ENCODE peak calls at places on chromosomes 2 and 18, in eight cellular contexts. One of them, this sample, is unnamed.

GRCh38 chr18:36850527-36851201 is 21.7 kb downstream of the KIAA1328 start:
- DNase-seq in A673: peak; percentile 23
- DNase-seq in SJSA1: no peak
- DNase-seq in IMR-90: peak; percentile 96
- DNase-seq in fibroblast of lung: peak; percentile 96
- DNase-seq in neural progenitor cell: no peak
- DNase-seq in CD8-positive, alpha-beta memory T cell: no peak
- DNase-seq in heart left ventricle: no peak
- DNase-seq in this sample: no peak

GRCh38 chr2:55810621-55811020 is 113.0 kb downstream of the EFEMP1 start:
- DNase-seq in A673: no peak
- DNase-seq in SJSA1: no peak
- DNase-seq in IMR-90: no peak
- DNase-seq in fibroblast of lung: peak; percentile 25
- DNase-seq in neural progenitor cell: no peak
- DNase-seq in CD8-positive, alpha-beta memory T cell: no peak
- DNase-seq in heart left ventricle: no peak
- DNase-seq in this sample: no peak

GRCh38 chr18:11258014-11258413 is 108.6 kb upstream of the PIEZO2 start:
- DNase-seq in A673: no peak
- DNase-seq in SJSA1: no peak
- DNase-seq in IMR-90: no peak
- DNase-seq in fibroblast of lung: no peak
- DNase-seq in neural progenitor cell: no peak
- DNase-seq in CD8-positive, alpha-beta memory T cell: no peak
- DNase-seq in heart left ventricle: no peak
- DNase-seq in this sample: no peak

GRCh38 chr2:205650450-205650849 is 31.9 kb upstream of the NRP2 start:
- DNase-seq in A673: no peak
- DNase-seq in SJSA1: peak; percentile 88
- DNase-seq in IMR-90: peak; percentile 61
- DNase-seq in fibroblast of lung: peak; percentile 72
- DNase-seq in neural progenitor cell: peak; percentile 66
- DNase-seq in CD8-positive, alpha-beta memory T cell: no peak
- DNase-seq in heart left ventricle: no peak
- DNase-seq in this sample: no peak

GRCh38 chr2:152694161-152694661 is 23.1 kb downstream of the PRPF40A start:
- DNase-seq in A673: no peak
- DNase-seq in SJSA1: peak; percentile 70
- DNase-seq in IMR-90: peak; percentile 82
- DNase-seq in fibroblast of lung: peak; percentile 90
- DNase-seq in neural progenitor cell: no peak
- DNase-seq in CD8-positive, alpha-beta memory T cell: peak; percentile 7
- DNase-seq in heart left ventricle: no peak
- DNase-seq in this sample: peak; percentile 41

GRCh38 chr2:29059612-29060011 is 14.7 kb downstream of the PCARE start:
- DNase-seq in A673: no peak
- DNase-seq in SJSA1: no peak
- DNase-seq in IMR-90: no peak
- DNase-seq in fibroblast of lung: no peak
- DNase-seq in neural progenitor cell: no peak
- DNase-seq in CD8-positive, alpha-beta memory T cell: no peak
- DNase-seq in heart left ventricle: no peak
- DNase-seq in this sample: no peak

GRCh38 chr2:79833235-79833878 is 320.5 kb downstream of the CTNNA2 start:
- DNase-seq in A673: no peak
- DNase-seq in SJSA1: no peak
- DNase-seq in IMR-90: no peak
- DNase-seq in fibroblast of lung: no peak
- DNase-seq in neural progenitor cell: peak; percentile 40
- DNase-seq in CD8-positive, alpha-beta memory T cell: no peak
- DNase-seq in heart left ventricle: no peak
- DNase-seq in this sample: no peak

GRCh38 chr2:6826081-6826913 is 39.4 kb downstream of the CMPK2 start:
- DNase-seq in A673: peak; percentile 84
- DNase-seq in SJSA1: no peak
- DNase-seq in IMR-90: peak; percentile 87
- DNase-seq in fibroblast of lung: peak; percentile 75
- DNase-seq in neural progenitor cell: peak; percentile 41
- DNase-seq in CD8-positive, alpha-beta memory T cell: peak; percentile 22
- DNase-seq in heart left ventricle: no peak
- DNase-seq in this sample: peak; percentile 75

GRCh38 chr18:76465630-76466409 is 29.2 kb downstream of the ZNF516 start:
- DNase-seq in A673: no peak
- DNase-seq in SJSA1: no peak
- DNase-seq in IMR-90: no peak
- DNase-seq in fibroblast of lung: no peak
- DNase-seq in neural progenitor cell: no peak
- DNase-seq in CD8-positive, alpha-beta memory T cell: no peak
- DNase-seq in heart left ventricle: no peak
- DNase-seq in this sample: no peak

GRCh38 chr18:76468345-76469275 is 26.4 kb downstream of the ZNF516 start:
- DNase-seq in A673: no peak
- DNase-seq in SJSA1: no peak
- DNase-seq in IMR-90: no peak
- DNase-seq in fibroblast of lung: peak; percentile 25
- DNase-seq in neural progenitor cell: no peak
- DNase-seq in CD8-positive, alpha-beta memory T cell: no peak
- DNase-seq in heart left ventricle: no peak
- DNase-seq in this sample: no peak

GRCh38 chr18:76464281-76465259 is 30.5 kb downstream of the ZNF516 start:
- DNase-seq in A673: no peak
- DNase-seq in SJSA1: no peak
- DNase-seq in IMR-90: no peak
- DNase-seq in fibroblast of lung: no peak
- DNase-seq in neural progenitor cell: no peak
- DNase-seq in CD8-positive, alpha-beta memory T cell: no peak
- DNase-seq in heart left ventricle: no peak
- DNase-seq in this sample: no peak

GRCh38 chr18:76466410-76466991 is 28.5 kb downstream of the ZNF516 start:
- DNase-seq in A673: no peak
- DNase-seq in SJSA1: no peak
- DNase-seq in IMR-90: no peak
- DNase-seq in fibroblast of lung: no peak
- DNase-seq in neural progenitor cell: no peak
- DNase-seq in CD8-positive, alpha-beta memory T cell: no peak
- DNase-seq in heart left ventricle: no peak
- DNase-seq in this sample: no peak

GRCh38 chr18:76467371-76468190 is 27.5 kb downstream of the ZNF516 start:
- DNase-seq in A673: no peak
- DNase-seq in SJSA1: no peak
- DNase-seq in IMR-90: peak; percentile 40
- DNase-seq in fibroblast of lung: peak; percentile 27
- DNase-seq in neural progenitor cell: peak; percentile 44
- DNase-seq in CD8-positive, alpha-beta memory T cell: no peak
- DNase-seq in heart left ventricle: peak; percentile 67
- DNase-seq in this sample: no peak
- H3K4me3 ChIP-seq in A673: no peak overlapping the region
- H3K4me3 ChIP-seq in SJSA1: no peak overlapping the region
- H3K4me3 ChIP-seq in IMR-90: no peak overlapping the region
- H3K4me3 ChIP-seq in fibroblast of lung: no peak overlapping the region
- H3K4me3 ChIP-seq in neural progenitor cell: no peak overlapping the region
- H3K4me3 ChIP-seq in CD8-positive, alpha-beta memory T cell: no peak overlapping the region
- H3K4me3 ChIP-seq in heart left ventricle: no peak overlapping the region
- H3K4me3 ChIP-seq in this sample: no peak overlapping the region

DNA sequence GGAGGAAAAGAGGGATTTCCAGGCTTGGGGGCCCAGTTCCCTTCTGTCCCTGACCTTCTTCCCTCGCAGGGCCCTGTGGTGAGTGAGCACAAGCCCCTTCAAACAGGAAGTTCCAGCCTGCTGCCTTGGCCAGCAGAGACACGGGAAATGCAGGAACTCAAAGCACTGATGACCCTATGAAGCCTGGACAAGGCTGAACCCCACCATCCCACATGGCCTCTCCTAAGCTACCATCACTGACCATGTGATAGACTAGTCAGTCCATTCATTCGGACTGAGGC is 196.4 kb downstream of the TNS1 start:
- DNase-seq in A673: no peak
- DNase-seq in SJSA1: no peak
- DNase-seq in IMR-90: no peak
- DNase-seq in fibroblast of lung: no peak
- DNase-seq in neural progenitor cell: no peak
- DNase-seq in CD8-positive, alpha-beta memory T cell: no peak
- DNase-seq in heart left ventricle: peak; percentile 20
- DNase-seq in this sample: no peak
- H3K36me3 ChIP-seq in A673: peaks cover 28% of the 10 kb centered on the region
- H3K36me3 ChIP-seq in SJSA1: peaks cover 14% of the 10 kb centered on the region
- H3K36me3 ChIP-seq in IMR-90: peaks cover 71% of the 10 kb centered on the region
- H3K36me3 ChIP-seq in fibroblast of lung: peaks cover 26% of the 10 kb centered on the region
- H3K36me3 ChIP-seq in neural progenitor cell: no peaks in the 10 kb centered on the region
- H3K36me3 ChIP-seq in CD8-positive, alpha-beta memory T cell: no peaks in the 10 kb centered on the region
- H3K36me3 ChIP-seq in heart left ventricle: peaks cover 86% of the 10 kb centered on the region
- H3K36me3 ChIP-seq in this sample: no peaks in the 10 kb centered on the region

GRCh38 chr2:59312967-59313943 is 1072.1 kb upstream of the FANCL start:
- DNase-seq in A673: no peak
- DNase-seq in SJSA1: no peak
- DNase-seq in IMR-90: no peak
- DNase-seq in fibroblast of lung: no peak
- DNase-seq in neural progenitor cell: no peak
- DNase-seq in CD8-positive, alpha-beta memory T cell: no peak
- DNase-seq in heart left ventricle: no peak
- DNase-seq in this sample: no peak
- H3K27ac ChIP-seq in A673: no peak overlapping the region
- H3K27ac ChIP-seq in SJSA1: no peak overlapping the region
- H3K27ac ChIP-seq in IMR-90: no peak overlapping the region
- H3K27ac ChIP-seq in fibroblast of lung: no peak overlapping the region
- H3K27ac ChIP-seq in neural progenitor cell: no peak overlapping the region
- H3K27ac ChIP-seq in CD8-positive, alpha-beta memory T cell: no peak overlapping the region
- H3K27ac ChIP-seq in heart left ventricle: no peak overlapping the region
- H3K27ac ChIP-seq in this sample: no peak overlapping the region

GRCh38 chr2:202269585-202269984 is 4.0 kb downstream of the NOP58 start:
- DNase-seq in A673: no peak
- DNase-seq in SJSA1: no peak
- DNase-seq in IMR-90: no peak
- DNase-seq in fibroblast of lung: no peak
- DNase-seq in neural progenitor cell: no peak
- DNase-seq in CD8-positive, alpha-beta memory T cell: no peak
- DNase-seq in heart left ventricle: no peak
- DNase-seq in this sample: no peak

GRCh38 chr2:202270487-202270886 is 4.9 kb downstream of the NOP58 start:
- DNase-seq in A673: no peak
- DNase-seq in SJSA1: peak; percentile 15
- DNase-seq in IMR-90: no peak
- DNase-seq in fibroblast of lung: no peak
- DNase-seq in neural progenitor cell: no peak
- DNase-seq in CD8-positive, alpha-beta memory T cell: no peak
- DNase-seq in heart left ventricle: no peak
- DNase-seq in this sample: no peak

GRCh38 chr2:202261531-202261930 is 4.0 kb upstream of the NOP58 start:
- DNase-seq in A673: no peak
- DNase-seq in SJSA1: no peak
- DNase-seq in IMR-90: peak; percentile 68
- DNase-seq in fibroblast of lung: peak; percentile 42
- DNase-seq in neural progenitor cell: no peak
- DNase-seq in CD8-positive, alpha-beta memory T cell: no peak
- DNase-seq in heart left ventricle: no peak
- DNase-seq in this sample: no peak

GRCh38 chr2:202265467-202266277 is at the start of gene NOP58:
- DNase-seq in A673: peak; percentile 98
- DNase-seq in SJSA1: peak; percentile 93
- DNase-seq in IMR-90: peak; percentile 96
- DNase-seq in fibroblast of lung: peak; percentile 94
- DNase-seq in neural progenitor cell: peak; percentile 95
- DNase-seq in CD8-positive, alpha-beta memory T cell: peak; percentile 82
- DNase-seq in heart left ventricle: peak; percentile 92
- DNase-seq in this sample: peak; percentile 96

GRCh38 chr2:202267495-202267894 is 1.9 kb downstream of the NOP58 start:
- DNase-seq in A673: peak; percentile 21
- DNase-seq in SJSA1: no peak
- DNase-seq in IMR-90: no peak
- DNase-seq in fibroblast of lung: no peak
- DNase-seq in neural progenitor cell: no peak
- DNase-seq in CD8-positive, alpha-beta memory T cell: no peak
- DNase-seq in heart left ventricle: no peak
- DNase-seq in this sample: peak; percentile 21
- H3K4me3 ChIP-seq in A673: peak overlapping the region; percentile 87
- H3K4me3 ChIP-seq in SJSA1: peak overlapping the region; percentile 70
- H3K4me3 ChIP-seq in IMR-90: peak overlapping the region; percentile 93
- H3K4me3 ChIP-seq in fibroblast of lung: peak overlapping the region; percentile 88
- H3K4me3 ChIP-seq in neural progenitor cell: peak overlapping the region; percentile 65
- H3K4me3 ChIP-seq in CD8-positive, alpha-beta memory T cell: peak overlapping the region; percentile 99
- H3K4me3 ChIP-seq in heart left ventricle: peak overlapping the region; percentile 69
- H3K4me3 ChIP-seq in this sample: peak overlapping the region; percentile 93

GRCh38 chr18:59906203-59906602 is 6.4 kb downstream of the PMAIP1 start:
- DNase-seq in A673: no peak
- DNase-seq in SJSA1: no peak
- DNase-seq in IMR-90: no peak
- DNase-seq in fibroblast of lung: no peak
- DNase-seq in neural progenitor cell: no peak
- DNase-seq in CD8-positive, alpha-beta memory T cell: no peak
- DNase-seq in heart left ventricle: no peak
- DNase-seq in this sample: no peak
- H3K36me3 ChIP-seq in A673: peaks cover 20% of the 10 kb centered on the region
- H3K36me3 ChIP-seq in SJSA1: peaks cover 18% of the 10 kb centered on the region
- H3K36me3 ChIP-seq in IMR-90: peaks cover 7% of the 10 kb centered on the region
- H3K36me3 ChIP-seq in fibroblast of lung: peaks cover 2% of the 10 kb centered on the region
- H3K36me3 ChIP-seq in neural progenitor cell: no peaks in the 10 kb centered on the region
- H3K36me3 ChIP-seq in CD8-positive, alpha-beta memory T cell: no peaks in the 10 kb centered on the region
- H3K36me3 ChIP-seq in heart left ventricle: no peaks in the 10 kb centered on the region
- H3K36me3 ChIP-seq in this sample: no peaks in the 10 kb centered on the region

GRCh38 chr2:27324720-27325119 is 1.8 kb upstream of the MPV17 start:
- DNase-seq in A673: no peak
- DNase-seq in SJSA1: no peak
- DNase-seq in IMR-90: no peak
- DNase-seq in fibroblast of lung: no peak
- DNase-seq in neural progenitor cell: no peak
- DNase-seq in CD8-positive, alpha-beta memory T cell: no peak
- DNase-seq in heart left ventricle: no peak
- DNase-seq in this sample: no peak
- H3K27ac ChIP-seq in A673: no peak overlapping the region
- H3K27ac ChIP-seq in SJSA1: no peak overlapping the region
- H3K27ac ChIP-seq in IMR-90: no peak overlapping the region
- H3K27ac ChIP-seq in fibroblast of lung: no peak overlapping the region
- H3K27ac ChIP-seq in neural progenitor cell: no peak overlapping the region
- H3K27ac ChIP-seq in CD8-positive, alpha-beta memory T cell: no peak overlapping the region
- H3K27ac ChIP-seq in heart left ventricle: no peak overlapping the region
- H3K27ac ChIP-seq in this sample: no peak overlapping the region

GRCh38 chr18:48833701-48834394 is 116.9 kb downstream of the SMAD7 start:
- DNase-seq in A673: peak; percentile 46
- DNase-seq in SJSA1: peak; percentile 26
- DNase-seq in IMR-90: peak; percentile 23
- DNase-seq in fibroblast of lung: peak; percentile 65
- DNase-seq in neural progenitor cell: no peak
- DNase-seq in CD8-positive, alpha-beta memory T cell: peak; percentile 49
- DNase-seq in heart left ventricle: peak; percentile 13
- DNase-seq in this sample: no peak
- H3K4me3 ChIP-seq in A673: no peak overlapping the region
- H3K4me3 ChIP-seq in SJSA1: no peak overlapping the region
- H3K4me3 ChIP-seq in IMR-90: no peak overlapping the region
- H3K4me3 ChIP-seq in fibroblast of lung: no peak overlapping the region
- H3K4me3 ChIP-seq in neural progenitor cell: no peak overlapping the region
- H3K4me3 ChIP-seq in CD8-positive, alpha-beta memory T cell: peak overlapping the region; percentile 54
- H3K4me3 ChIP-seq in heart left ventricle: no peak overlapping the region
- H3K4me3 ChIP-seq in this sample: no peak overlapping the region

This sample was measured in SJCRH30.